ENCODE peak calls at places on chromosome 1, in six cellular contexts. One of them, this sample, is unnamed.

GRCh38 chr1:84851839-84852238 is 41.2 kb downstream of the LPAR3 start:
- DNase-seq in K562: no peak
- DNase-seq in A549: peak
- DNase-seq in HepG2: no peak
- DNase-seq in endothelial cell of umbilical vein: no peak
- DNase-seq in GM12878: no peak
- DNase-seq in this sample: no peak

GRCh38 chr1:167509587-167509986 is 8.7 kb downstream of the CD247 start:
- DNase-seq in K562: no peak
- DNase-seq in A549: no peak
- DNase-seq in HepG2: no peak
- DNase-seq in endothelial cell of umbilical vein: no peak
- DNase-seq in GM12878: no peak
- DNase-seq in this sample: no peak

GRCh38 chr1:225737179-225737578 is 40.4 kb upstream of the SRP9 start:
- DNase-seq in K562: no peak
- DNase-seq in A549: peak
- DNase-seq in HepG2: no peak
- DNase-seq in endothelial cell of umbilical vein: peak
- DNase-seq in GM12878: no peak
- DNase-seq in this sample: no peak

GRCh38 chr1:203306089-203306969 is 1.0 kb downstream of the BTG2 start:
- DNase-seq in K562: peak
- DNase-seq in A549: peak
- DNase-seq in HepG2: peak
- DNase-seq in endothelial cell of umbilical vein: peak
- DNase-seq in GM12878: no peak
- DNase-seq in this sample: peak

GRCh38 chr1:57217905-57218304 is 206.0 kb downstream of the DAB1 start:
- DNase-seq in K562: no peak
- DNase-seq in A549: no peak
- DNase-seq in HepG2: no peak
- DNase-seq in endothelial cell of umbilical vein: no peak
- DNase-seq in GM12878: no peak
- DNase-seq in this sample: no peak

GRCh38 chr1:220748091-220748934 is at the start of gene MTARC2:
- DNase-seq in K562: no peak
- DNase-seq in A549: peak
- DNase-seq in HepG2: peak
- DNase-seq in endothelial cell of umbilical vein: peak
- DNase-seq in GM12878: no peak
- DNase-seq in this sample: peak

GRCh38 chr1:37509181-37509580 is 5.4 kb downstream of the MEAF6 start:
- DNase-seq in K562: peak
- DNase-seq in A549: no peak
- DNase-seq in HepG2: peak
- DNase-seq in endothelial cell of umbilical vein: no peak
- DNase-seq in GM12878: no peak
- DNase-seq in this sample: peak

GRCh38 chr1:1433804-1434130 is 1.7 kb upstream of the VWA1 start:
- DNase-seq in K562: no peak
- DNase-seq in A549: no peak
- DNase-seq in HepG2: no peak
- DNase-seq in endothelial cell of umbilical vein: peak
- DNase-seq in GM12878: no peak
- DNase-seq in this sample: peak

GRCh38 chr1:175822575-175822974 is 79.2 kb upstream of the TNR start:
- DNase-seq in K562: no peak
- DNase-seq in A549: no peak
- DNase-seq in HepG2: no peak
- DNase-seq in endothelial cell of umbilical vein: no peak
- DNase-seq in GM12878: no peak
- DNase-seq in this sample: no peak

GRCh38 chr1:224253721-224254120 is 70.7 kb downstream of the DEGS1 start:
- DNase-seq in K562: no peak
- DNase-seq in A549: no peak
- DNase-seq in HepG2: no peak
- DNase-seq in endothelial cell of umbilical vein: no peak
- DNase-seq in GM12878: no peak
- DNase-seq in this sample: no peak

GRCh38 chr1:108570128-108570527 is 10.2 kb downstream of the EEIG2 start:
- DNase-seq in K562: peak
- DNase-seq in A549: peak
- DNase-seq in HepG2: peak
- DNase-seq in endothelial cell of umbilical vein: no peak
- DNase-seq in GM12878: no peak
- DNase-seq in this sample: peak

GRCh38 chr1:172654535-172654934 is 4.4 kb upstream of the FASLG start:
- DNase-seq in K562: no peak
- DNase-seq in A549: peak
- DNase-seq in HepG2: no peak
- DNase-seq in endothelial cell of umbilical vein: peak
- DNase-seq in GM12878: no peak
- DNase-seq in this sample: no peak

GRCh38 chr1:9371951-9372350 is 79.3 kb downstream of the SPSB1 start:
- DNase-seq in K562: no peak
- DNase-seq in A549: no peak
- DNase-seq in HepG2: no peak
- DNase-seq in endothelial cell of umbilical vein: no peak
- DNase-seq in GM12878: no peak
- DNase-seq in this sample: no peak

GRCh38 chr1:206685256-206685748 is 597 bp downstream of the MAPKAPK2 start:
- DNase-seq in K562: peak
- DNase-seq in A549: peak
- DNase-seq in HepG2: no peak
- DNase-seq in endothelial cell of umbilical vein: peak
- DNase-seq in GM12878: no peak
- DNase-seq in this sample: peak

GRCh38 chr1:85801520-85801919 is 93.3 kb upstream of the ZNHIT6 start:
- DNase-seq in K562: no peak
- DNase-seq in A549: no peak
- DNase-seq in HepG2: no peak
- DNase-seq in endothelial cell of umbilical vein: no peak
- DNase-seq in GM12878: no peak
- DNase-seq in this sample: no peak

GRCh38 chr1:197399691-197400521 is 131.9 kb downstream of the CRB1 start:
- DNase-seq in K562: peak
- DNase-seq in A549: peak
- DNase-seq in HepG2: peak
- DNase-seq in endothelial cell of umbilical vein: peak
- DNase-seq in GM12878: peak
- DNase-seq in this sample: peak

GRCh38 chr1:159855709-159856108 is 6.7 kb downstream of the VSIG8 start:
- DNase-seq in K562: no peak
- DNase-seq in A549: no peak
- DNase-seq in HepG2: no peak
- DNase-seq in endothelial cell of umbilical vein: no peak
- DNase-seq in GM12878: no peak
- DNase-seq in this sample: no peak

GRCh38 chr1:159854693-159855192 is 7.7 kb downstream of the VSIG8 start:
- DNase-seq in K562: no peak
- DNase-seq in A549: peak
- DNase-seq in HepG2: peak
- DNase-seq in endothelial cell of umbilical vein: peak
- DNase-seq in GM12878: no peak
- DNase-seq in this sample: peak

GRCh38 chr1:159854101-159854692 is 8.3 kb downstream of the VSIG8 start:
- DNase-seq in K562: no peak
- DNase-seq in A549: peak
- DNase-seq in HepG2: no peak
- DNase-seq in endothelial cell of umbilical vein: peak
- DNase-seq in GM12878: no peak
- DNase-seq in this sample: peak

GRCh38 chr1:159857889-159858288 is 4.6 kb downstream of the VSIG8 start:
- DNase-seq in K562: no peak
- DNase-seq in A549: no peak
- DNase-seq in HepG2: no peak
- DNase-seq in endothelial cell of umbilical vein: no peak
- DNase-seq in GM12878: no peak
- DNase-seq in this sample: no peak

DNA sequence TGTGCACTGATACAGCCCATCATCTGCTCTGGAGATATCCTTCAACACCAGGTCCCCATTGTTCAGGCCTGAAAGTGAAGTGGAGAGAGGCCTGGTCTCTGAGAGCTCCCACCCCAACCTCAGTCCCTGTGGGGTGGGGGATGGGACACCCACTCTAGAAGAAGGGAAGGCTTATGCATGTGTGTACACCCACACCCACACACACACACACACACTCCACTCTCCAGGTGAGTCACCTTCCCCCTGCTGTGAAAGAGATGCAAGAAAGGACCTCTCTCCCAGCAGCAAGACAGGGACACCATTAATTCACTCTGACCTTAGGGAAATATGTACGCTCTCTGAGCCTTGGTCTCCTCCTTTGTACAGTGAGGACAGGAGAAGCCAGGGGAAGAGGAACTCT is 5.9 kb downstream of the VSIG8 start:
- DNase-seq in K562: no peak
- DNase-seq in A549: no peak
- DNase-seq in HepG2: no peak
- DNase-seq in endothelial cell of umbilical vein: no peak
- DNase-seq in GM12878: no peak
- DNase-seq in this sample: no peak
- TF ChIP-seq MYC in K562: no peak
- TF ChIP-seq MYC in A549: no peak
- TF ChIP-seq MYC in HepG2: no peak
- TF ChIP-seq MYC in endothelial cell of umbilical vein: no peak
- TF ChIP-seq MYC in GM12878: no peak
- TF ChIP-seq MYC in this sample: no peak

DNA sequence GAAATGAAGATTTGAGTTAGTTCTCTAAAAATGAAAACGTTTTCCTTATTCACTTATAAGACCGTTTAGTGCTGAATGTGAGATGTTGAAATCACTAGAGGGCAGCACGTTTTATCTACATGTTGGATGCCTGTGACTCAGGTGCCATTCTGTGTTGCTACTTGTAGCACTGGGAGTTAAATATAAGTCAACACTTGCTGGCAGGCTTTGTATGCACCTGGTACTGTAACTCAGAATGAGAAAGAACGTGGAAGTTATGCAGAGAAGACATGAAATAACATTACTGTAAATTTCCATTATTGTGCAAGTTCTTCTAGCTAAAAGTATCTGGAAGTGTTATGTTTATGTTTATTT is 45.9 kb downstream of the MIGA1 start:
- DNase-seq in K562: no peak
- DNase-seq in A549: no peak
- DNase-seq in HepG2: peak
- DNase-seq in endothelial cell of umbilical vein: peak
- DNase-seq in GM12878: peak
- DNase-seq in this sample: peak
- TF ChIP-seq MAX in K562: no peak
- TF ChIP-seq MAX in A549: no peak
- TF ChIP-seq MAX in HepG2: no peak
- TF ChIP-seq MAX in endothelial cell of umbilical vein: no peak
- TF ChIP-seq MAX in GM12878: no peak
- TF ChIP-seq MAX in this sample: peak

DNA sequence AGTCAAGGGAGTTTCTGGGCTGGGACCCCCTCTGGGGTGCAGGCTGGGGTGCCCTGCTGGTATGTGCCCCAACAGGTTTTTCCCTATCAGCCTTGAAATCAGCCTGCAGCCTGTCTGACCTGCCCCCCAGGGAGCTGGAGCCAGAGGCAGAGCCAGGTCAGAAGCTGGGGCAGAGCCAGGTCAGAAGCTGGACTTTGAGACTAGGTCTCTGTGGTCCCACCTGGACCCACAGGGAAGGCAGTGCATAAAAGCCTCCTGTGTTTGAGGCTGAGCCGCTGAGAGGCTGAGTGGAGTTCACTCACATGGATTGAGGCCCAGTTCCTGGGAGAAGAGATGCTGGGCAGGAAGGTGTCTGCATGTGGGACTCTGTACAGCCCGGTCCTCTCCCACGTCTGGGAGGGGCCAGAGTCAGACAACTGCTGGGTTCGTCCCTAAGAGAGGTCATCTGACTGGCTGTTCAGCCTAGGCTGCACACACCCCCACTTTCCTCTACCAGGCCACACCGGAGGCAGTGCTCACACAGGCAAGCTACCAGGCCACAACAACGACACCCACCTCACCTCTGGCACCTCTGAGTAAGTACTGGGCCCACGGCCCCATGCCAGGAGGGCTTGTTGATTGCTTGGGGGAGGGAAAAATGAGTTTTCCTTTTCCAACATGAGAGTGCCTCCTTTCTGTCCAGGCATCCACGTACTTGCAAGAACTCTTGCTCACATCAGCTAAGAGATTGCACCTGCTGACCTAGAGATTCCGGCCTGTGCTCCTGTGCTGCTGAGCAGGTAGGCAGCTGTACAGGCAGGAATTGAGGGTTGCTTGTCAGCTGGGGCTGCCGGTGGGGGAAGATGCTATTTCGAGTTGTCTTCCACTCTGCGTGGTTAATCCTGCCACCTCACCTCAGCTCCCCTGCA is at the start of gene ANXA9:
- DNase-seq in K562: peak
- DNase-seq in A549: no peak
- DNase-seq in HepG2: peak
- DNase-seq in endothelial cell of umbilical vein: no peak
- DNase-seq in GM12878: no peak
- DNase-seq in this sample: peak
- TF ChIP-seq POLR2A in K562: no peak
- TF ChIP-seq POLR2A in A549: no peak
- TF ChIP-seq POLR2A in HepG2: peak
- TF ChIP-seq POLR2A in endothelial cell of umbilical vein: no peak
- TF ChIP-seq POLR2A in GM12878: no peak
- TF ChIP-seq POLR2A in this sample: no peak

GRCh38 chr1:40391688-40392145 is 18.2 kb downstream of the SMAP2 start:
- DNase-seq in K562: no peak
- DNase-seq in A549: no peak
- DNase-seq in HepG2: no peak
- DNase-seq in endothelial cell of umbilical vein: no peak
- DNase-seq in GM12878: no peak
- DNase-seq in this sample: no peak

GRCh38 chr1:40390857-40391256 is 17.3 kb downstream of the SMAP2 start:
- DNase-seq in K562: no peak
- DNase-seq in A549: no peak
- DNase-seq in HepG2: no peak
- DNase-seq in endothelial cell of umbilical vein: no peak
- DNase-seq in GM12878: no peak
- DNase-seq in this sample: no peak

GRCh38 chr1:40394456-40395172 is 21.1 kb downstream of the SMAP2 start:
- DNase-seq in K562: no peak
- DNase-seq in A549: no peak
- DNase-seq in HepG2: no peak
- DNase-seq in endothelial cell of umbilical vein: no peak
- DNase-seq in GM12878: no peak
- DNase-seq in this sample: peak

GRCh38 chr1:40392206-40392605 is 18.7 kb downstream of the SMAP2 start:
- DNase-seq in K562: no peak
- DNase-seq in A549: no peak
- DNase-seq in HepG2: no peak
- DNase-seq in endothelial cell of umbilical vein: no peak
- DNase-seq in GM12878: no peak
- DNase-seq in this sample: no peak

GRCh38 chr1:40393173-40393572 is 19.6 kb downstream of the SMAP2 start:
- DNase-seq in K562: no peak
- DNase-seq in A549: no peak
- DNase-seq in HepG2: no peak
- DNase-seq in endothelial cell of umbilical vein: no peak
- DNase-seq in GM12878: no peak
- DNase-seq in this sample: peak
- TF ChIP-seq MYC in K562: no peak
- TF ChIP-seq MYC in A549: no peak
- TF ChIP-seq MYC in HepG2: no peak
- TF ChIP-seq MYC in endothelial cell of umbilical vein: no peak
- TF ChIP-seq MYC in GM12878: no peak
- TF ChIP-seq MYC in this sample: no peak

This sample was measured in NB4.